ENCODE peak calls at places on chromosomes 11 and 22, in seven cellular contexts. One of them, this sample, is unnamed.

GRCh38 chr22:22693531-22693884 is 49.1 kb downstream of the GGTLC2 start:
- DNase-seq in K562: no peak
- DNase-seq in GM23338: no peak
- DNase-seq in HepG2: no peak
- DNase-seq in HCT116: no peak
- DNase-seq in A549: peak; percentile 19
- DNase-seq in SK-N-SH: no peak
- DNase-seq in this sample: no peak

GRCh38 chr11:35852056-35852455 is 91.8 kb upstream of the LDLRAD3 start:
- DNase-seq in HCT116: no peak
- DNase-seq in HepG2: no peak
- DNase-seq in A549: no peak
- DNase-seq in GM23338: no peak
- DNase-seq in K562: no peak
- DNase-seq in SK-N-SH: no peak
- DNase-seq in this sample: no peak

GRCh38 chr11:117874253-117874909 is 2.1 kb downstream of the FXYD6 start:
- DNase-seq in SK-N-SH: no peak
- DNase-seq in A549: no peak
- DNase-seq in K562: no peak
- DNase-seq in HCT116: no peak
- DNase-seq in GM23338: peak; percentile 78
- DNase-seq in HepG2: no peak
- DNase-seq in this sample: no peak

GRCh38 chr11:79415411-79415810 is 25.4 kb downstream of the TENM4 start:
- DNase-seq in SK-N-SH: no peak
- DNase-seq in GM23338: no peak
- DNase-seq in HepG2: no peak
- DNase-seq in HCT116: no peak
- DNase-seq in K562: no peak
- DNase-seq in A549: no peak
- DNase-seq in this sample: no peak

GRCh38 chr11:47539681-47540039 is 13.3 kb downstream of the CELF1 start:
- DNase-seq in K562: no peak
- DNase-seq in GM23338: no peak
- DNase-seq in HepG2: no peak
- DNase-seq in SK-N-SH: no peak
- DNase-seq in HCT116: no peak
- DNase-seq in A549: no peak
- DNase-seq in this sample: no peak

GRCh38 chr22:31943206-31943975 is 944 bp upstream of the YWHAH start:
- DNase-seq in HepG2: no peak
- DNase-seq in A549: no peak
- DNase-seq in K562: no peak
- DNase-seq in HCT116: no peak
- DNase-seq in GM23338: no peak
- DNase-seq in SK-N-SH: no peak
- DNase-seq in this sample: no peak

GRCh38 chr11:10927533-10927932 is 69.7 kb upstream of the ZBED5 start:
- DNase-seq in GM23338: no peak
- DNase-seq in SK-N-SH: no peak
- DNase-seq in HCT116: no peak
- DNase-seq in HepG2: no peak
- DNase-seq in A549: no peak
- DNase-seq in K562: no peak
- DNase-seq in this sample: no peak

GRCh38 chr11:128908391-128909246 is 17.5 kb downstream of the KCNJ5 start:
- DNase-seq in A549: peak; percentile 27
- DNase-seq in K562: no peak
- DNase-seq in HCT116: peak; percentile 45
- DNase-seq in GM23338: no peak
- DNase-seq in HepG2: no peak
- DNase-seq in SK-N-SH: peak; percentile 74
- DNase-seq in this sample: no peak

GRCh38 chr11:3867209-3868071 is 12.0 kb downstream of the STIM1 start:
- DNase-seq in HCT116: no peak
- DNase-seq in SK-N-SH: peak; percentile 34
- DNase-seq in K562: peak; percentile 94
- DNase-seq in A549: no peak
- DNase-seq in HepG2: peak; percentile 28
- DNase-seq in GM23338: no peak
- DNase-seq in this sample: no peak

GRCh38 chr11:78291754-78292108 is 103.0 kb downstream of the USP35 start:
- DNase-seq in SK-N-SH: no peak
- DNase-seq in HCT116: no peak
- DNase-seq in GM23338: no peak
- DNase-seq in A549: no peak
- DNase-seq in K562: no peak
- DNase-seq in HepG2: no peak
- DNase-seq in this sample: no peak

GRCh38 chr22:48444320-48445112 is 1383.2 kb downstream of the BRD1 start:
- DNase-seq in K562: no peak
- DNase-seq in HCT116: no peak
- DNase-seq in HepG2: no peak
- DNase-seq in GM23338: no peak
- DNase-seq in A549: no peak
- DNase-seq in SK-N-SH: no peak
- DNase-seq in this sample: no peak

GRCh38 chr11:84236436-84236835 is 950.3 kb upstream of the CCDC90B start:
- DNase-seq in K562: no peak
- DNase-seq in A549: no peak
- DNase-seq in SK-N-SH: peak; percentile 3
- DNase-seq in HCT116: no peak
- DNase-seq in GM23338: no peak
- DNase-seq in HepG2: no peak
- DNase-seq in this sample: no peak

GRCh38 chr11:77071671-77072605 is 5.2 kb downstream of the CAPN5 start:
- DNase-seq in K562: no peak
- DNase-seq in HCT116: no peak
- DNase-seq in A549: no peak
- DNase-seq in GM23338: no peak
- DNase-seq in SK-N-SH: no peak
- DNase-seq in HepG2: no peak
- DNase-seq in this sample: no peak

GRCh38 chr22:20571531-20572007 is 64.2 kb downstream of the MED15 start:
- DNase-seq in SK-N-SH: peak; percentile 81
- DNase-seq in A549: peak; percentile 28
- DNase-seq in GM23338: peak; percentile 72
- DNase-seq in HCT116: no peak
- DNase-seq in HepG2: peak; percentile 16
- DNase-seq in K562: peak; percentile 91
- DNase-seq in this sample: peak; percentile 13

GRCh38 chr11:100719362-100719761 is 32.3 kb downstream of the ARHGAP42 start:
- DNase-seq in A549: no peak
- DNase-seq in SK-N-SH: no peak
- DNase-seq in GM23338: peak; percentile 71
- DNase-seq in K562: no peak
- DNase-seq in HepG2: no peak
- DNase-seq in HCT116: no peak
- DNase-seq in this sample: no peak

DNA sequence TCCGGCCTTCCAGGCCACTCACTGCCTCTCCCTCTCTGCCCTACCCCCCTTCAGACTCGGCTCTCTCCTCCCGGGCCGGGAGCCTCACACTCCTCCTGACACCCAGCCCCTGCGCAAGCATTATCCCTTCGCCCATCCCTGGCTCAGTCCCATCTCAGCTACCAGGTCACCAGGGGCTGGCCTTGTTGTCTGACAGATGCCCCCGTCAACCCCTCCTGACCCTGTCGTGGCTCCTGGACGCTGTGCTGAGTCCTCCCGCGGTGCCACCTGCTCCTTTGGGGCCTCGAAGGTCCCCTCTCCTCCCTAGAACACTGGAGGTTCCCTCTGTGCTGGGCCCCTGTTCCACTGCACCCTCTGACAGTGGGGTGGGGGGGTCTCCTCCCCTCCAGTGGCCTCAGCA is 32.9 kb downstream of the TRMU start:
- DNase-seq in K562: no peak
- DNase-seq in SK-N-SH: no peak
- DNase-seq in GM23338: no peak
- DNase-seq in HepG2: no peak
- DNase-seq in A549: no peak
- DNase-seq in HCT116: no peak
- DNase-seq in this sample: no peak
- H3K4me1 ChIP-seq in K562: no peaks in the 10 kb centered on the region
- H3K4me1 ChIP-seq in SK-N-SH: no peaks in the 10 kb centered on the region
- H3K4me1 ChIP-seq in GM23338: peaks cover 4% of the 10 kb centered on the region
- H3K4me1 ChIP-seq in HepG2: peaks cover 33% of the 10 kb centered on the region
- H3K4me1 ChIP-seq in A549: peaks cover 19% of the 10 kb centered on the region
- H3K4me1 ChIP-seq in HCT116: no peaks in the 10 kb centered on the region
- H3K4me1 ChIP-seq in this sample: no peaks in the 10 kb centered on the region

GRCh38 chr22:36339171-36340065 is 48.3 kb downstream of the MYH9 start:
- DNase-seq in GM23338: no peak
- DNase-seq in HepG2: no peak
- DNase-seq in A549: no peak
- DNase-seq in K562: no peak
- DNase-seq in HCT116: no peak
- DNase-seq in SK-N-SH: no peak
- DNase-seq in this sample: no peak
- TF ChIP-seq REST in GM23338: no peak
- TF ChIP-seq REST in HepG2: no peak
- TF ChIP-seq REST in A549: no peak
- TF ChIP-seq REST in K562: no peak
- TF ChIP-seq REST in HCT116: no peak
- TF ChIP-seq REST in SK-N-SH: no peak
- TF ChIP-seq REST in this sample: no peak

GRCh38 chr22:39230261-39231196 is 14.3 kb downstream of the PDGFB start:
- DNase-seq in GM23338: peak; percentile 86
- DNase-seq in K562: no peak
- DNase-seq in HCT116: no peak
- DNase-seq in SK-N-SH: no peak
- DNase-seq in A549: no peak
- DNase-seq in HepG2: peak; percentile 90
- DNase-seq in this sample: no peak
- H3K4me1 ChIP-seq in GM23338: peaks cover 35% of the 10 kb centered on the region
- H3K4me1 ChIP-seq in K562: no peaks in the 10 kb centered on the region
- H3K4me1 ChIP-seq in HCT116: peaks cover 6% of the 10 kb centered on the region
- H3K4me1 ChIP-seq in SK-N-SH: no peaks in the 10 kb centered on the region
- H3K4me1 ChIP-seq in A549: peaks cover 2% of the 10 kb centered on the region
- H3K4me1 ChIP-seq in HepG2: peaks cover 21% of the 10 kb centered on the region
- H3K4me1 ChIP-seq in this sample: peaks cover 16% of the 10 kb centered on the region

GRCh38 chr11:69518081-69518950 is 36.9 kb downstream of the LINC01488 start:
- DNase-seq in A549: no peak
- DNase-seq in SK-N-SH: no peak
- DNase-seq in GM23338: no peak
- DNase-seq in HepG2: no peak
- DNase-seq in K562: no peak
- DNase-seq in HCT116: no peak
- DNase-seq in this sample: no peak
- TF ChIP-seq REST in A549: no peak
- TF ChIP-seq REST in SK-N-SH: no peak
- TF ChIP-seq REST in GM23338: no peak
- TF ChIP-seq REST in HepG2: no peak
- TF ChIP-seq REST in K562: no peak
- TF ChIP-seq REST in HCT116: no peak
- TF ChIP-seq REST in this sample: no peak

GRCh38 chr11:118907051-118907748 is 18.5 kb downstream of the BCL9L start:
- DNase-seq in K562: peak; percentile 88
- DNase-seq in HCT116: no peak
- DNase-seq in SK-N-SH: peak; percentile 90
- DNase-seq in A549: peak; percentile 47
- DNase-seq in HepG2: peak; percentile 73
- DNase-seq in GM23338: peak; percentile 91
- DNase-seq in this sample: peak; percentile 86

GRCh38 chr11:118908931-118909618 is 16.7 kb downstream of the BCL9L start:
- DNase-seq in GM23338: peak; percentile 80
- DNase-seq in A549: no peak
- DNase-seq in SK-N-SH: peak; percentile 89
- DNase-seq in HepG2: no peak
- DNase-seq in HCT116: no peak
- DNase-seq in K562: peak; percentile 58
- DNase-seq in this sample: no peak

GRCh38 chr11:118907749-118908106 is 18.0 kb downstream of the BCL9L start:
- DNase-seq in A549: no peak
- DNase-seq in HepG2: no peak
- DNase-seq in HCT116: no peak
- DNase-seq in SK-N-SH: peak; percentile 85
- DNase-seq in K562: no peak
- DNase-seq in GM23338: peak; percentile 69
- DNase-seq in this sample: no peak

GRCh38 chr11:118909619-118910308 is 16.0 kb downstream of the BCL9L start:
- DNase-seq in HCT116: no peak
- DNase-seq in HepG2: no peak
- DNase-seq in GM23338: peak; percentile 35
- DNase-seq in K562: no peak
- DNase-seq in SK-N-SH: no peak
- DNase-seq in A549: no peak
- DNase-seq in this sample: no peak

DNA sequence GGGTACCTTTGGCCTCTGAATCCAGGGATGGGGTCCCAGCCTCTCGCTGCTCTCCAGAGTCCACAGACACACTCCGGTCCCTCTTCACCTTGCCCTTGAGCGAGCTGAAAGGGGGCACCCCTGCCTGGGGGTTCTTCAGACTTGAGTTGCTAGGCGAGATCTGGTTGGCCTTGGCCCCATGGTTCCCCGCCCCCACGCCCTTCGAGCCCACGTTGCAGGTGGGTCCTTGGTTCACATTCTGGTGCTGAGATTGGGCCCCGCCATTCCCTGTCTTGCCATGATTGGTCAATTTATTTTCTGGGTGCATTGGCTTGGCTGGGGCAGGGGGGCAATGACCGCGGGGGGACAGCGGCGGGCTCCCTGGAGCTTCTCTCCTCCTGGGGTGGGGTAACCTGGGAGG is 17.5 kb downstream of the BCL9L start:
- DNase-seq in HepG2: no peak
- DNase-seq in A549: no peak
- DNase-seq in HCT116: no peak
- DNase-seq in SK-N-SH: no peak
- DNase-seq in K562: no peak
- DNase-seq in GM23338: no peak
- DNase-seq in this sample: no peak
- H3K4me1 ChIP-seq in HepG2: peaks cover 53% of the 10 kb centered on the region
- H3K4me1 ChIP-seq in A549: peaks cover 69% of the 10 kb centered on the region
- H3K4me1 ChIP-seq in HCT116: peaks cover 46% of the 10 kb centered on the region
- H3K4me1 ChIP-seq in SK-N-SH: peaks cover 54% of the 10 kb centered on the region
- H3K4me1 ChIP-seq in K562: peaks cover 33% of the 10 kb centered on the region
- H3K4me1 ChIP-seq in GM23338: peaks cover 40% of the 10 kb centered on the region
- H3K4me1 ChIP-seq in this sample: peaks cover 85% of the 10 kb centered on the region